ENCODE peak calls at places on chromosome 16, in four cellular contexts. O, H, M and V are unnamed samples.

GRCh38 chr16:46427340-46428107 is 193.7 kb downstream of the SHCBP1 start:
- DNase-seq in M (no peak), H (no peak), O (no peak), V (no peak)

GRCh38 chr16:67372664-67373063 is 20.6 kb downstream of the TPPP3 start:
- DNase-seq in O (peak; percentile 33), H (no peak), M (no peak), V (peak; percentile 12)

GRCh38 chr16:9128346-9129342 is 37.2 kb downstream of the HAPSTR1 start:
- DNase-seq in H (no peak), M (no peak), O (no peak), V (no peak)

GRCh38 chr16:12271006-12271405 is 294.5 kb downstream of the SNX29 start:
- DNase-seq in M (peak; percentile 52), O (peak; percentile 68), H (peak; percentile 31), V (peak; percentile 12)

GRCh38 chr16:6690741-6691140 is 641.9 kb upstream of the RBFOX1 start:
- DNase-seq in H (no peak), O (no peak), M (no peak), V (no peak)

GRCh38 chr16:53805747-53806146 is 101.8 kb downstream of the FTO start:
- DNase-seq in H (no peak), O (no peak), M (no peak), V (no peak)

GRCh38 chr16:87954826-87955225 is 3.6 kb downstream of the BANP start:
- DNase-seq in M (no peak), H (no peak), O (no peak), V (no peak)

GRCh38 chr16:81415757-81416156 is 28.9 kb upstream of the CMIP start:
- DNase-seq in O (no peak), H (no peak), M (no peak), V (no peak)

GRCh38 chr16:89099905-89100304 is 6.3 kb downstream of the ACSF3 start:
- DNase-seq in M (no peak), O (no peak), H (no peak), V (no peak)

GRCh38 chr16:4733747-4734062 is 366 bp downstream of the ANKS3 start:
- DNase-seq in H (no peak), O (no peak), M (no peak), V (no peak)

GRCh38 chr16:84885024-84885910 is 65.5 kb downstream of the CRISPLD2 start:
- DNase-seq in O (no peak), H (no peak), M (peak; percentile 41), V (no peak)

GRCh38 chr16:84825896-84826557 is 6.2 kb downstream of the CRISPLD2 start:
- DNase-seq in O (no peak), M (no peak), H (no peak), V (no peak)

GRCh38 chr16:28951410-28951943 is 740 bp downstream of the NFATC2IP start:
- DNase-seq in M (no peak), O (peak; percentile 62), H (no peak), V (no peak)

GRCh38 chr16:14490281-14490680 is 139.8 kb downstream of the PARN start:
- DNase-seq in O (peak; percentile 18), M (no peak), H (no peak), V (no peak)

GRCh38 chr16:2512920-2513404 is 790 bp upstream of the ATP6V0C start:
- DNase-seq in H (no peak), M (no peak), O (peak; percentile 47), V (no peak)

GRCh38 chr16:894136-894535 is 76.6 kb downstream of the LMF1 start:
- DNase-seq in M (no peak), O (no peak), H (no peak), V (no peak)

GRCh38 chr16:49600541-49600940 is 226.9 kb downstream of the C16orf78 start:
- DNase-seq in O (no peak), M (no peak), H (no peak), V (no peak)

GRCh38 chr16:67229906-67230808 is 3.2 kb downstream of the TMEM208 start:
- DNase-seq in H (no peak), O (no peak), M (no peak), V (no peak)

GRCh38 chr16:67199011-67199807 is at the start of gene ELMO3:
- DNase-seq in M (no peak), O (no peak), H (no peak), V (no peak)

GRCh38 chr16:13042291-13042690 is 140.9 kb downstream of the SHISA9 start:
- DNase-seq in M (no peak), H (no peak), O (no peak), V (no peak)

GRCh38 chr16:70561623-70562022 is 38.0 kb downstream of the SF3B3 start:
- DNase-seq in O (no peak), H (no peak), M (no peak), V (no peak)

GRCh38 chr16:12239226-12239625 is 262.7 kb downstream of the SNX29 start:
- DNase-seq in O (no peak), H (no peak), M (no peak), V (no peak)

GRCh38 chr16:86963600-86964575 is 353.3 kb downstream of the C16orf95 start:
- DNase-seq in M (no peak), H (no peak), O (no peak), V (no peak)

GRCh38 chr16:1134776-1135458 is 18.0 kb upstream of the CACNA1H start:
- DNase-seq in M (no peak), H (no peak), O (no peak), V (no peak)

GRCh38 chr16:11572301-11572995 is 14.3 kb downstream of the LITAF start:
- DNase-seq in H (no peak), O (no peak), M (no peak), V (no peak)

GRCh38 chr16:78252757-78253156 is 153.3 kb downstream of the WWOX start:
- DNase-seq in H (no peak), O (no peak), M (peak; percentile 79), V (no peak)

GRCh38 chr16:78256686-78257375 is 157.4 kb downstream of the WWOX start:
- DNase-seq in H (no peak), O (no peak), M (peak; percentile 37), V (no peak)

GRCh38 chr16:78257376-78257728 is 157.9 kb downstream of the WWOX start:
- DNase-seq in O (no peak), H (no peak), M (no peak), V (no peak)

GRCh38 chr16:78259883-78260282 is 160.4 kb downstream of the WWOX start:
- DNase-seq in H (no peak), O (no peak), M (no peak), V (no peak)

DNA sequence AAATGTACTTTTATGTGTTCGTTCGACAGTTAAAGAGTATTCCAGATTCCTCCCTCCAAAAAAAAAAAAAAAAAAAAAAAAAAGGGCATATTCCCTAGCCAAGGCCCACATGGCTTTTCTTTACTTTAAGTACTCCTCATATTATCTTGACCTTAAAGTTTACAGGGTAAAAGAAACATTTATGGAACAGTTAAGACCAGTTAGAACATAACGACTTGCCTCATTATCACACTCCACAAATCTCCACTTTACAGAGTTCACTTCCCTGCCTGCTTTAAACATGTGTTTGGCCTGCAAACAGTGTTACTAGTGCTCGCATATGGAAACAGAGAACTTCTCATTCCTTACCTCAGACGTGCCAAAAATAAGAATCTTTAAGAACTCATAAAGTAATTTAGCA is 159.2 kb downstream of the WWOX start:
- DNase-seq in H (no peak), M (no peak), O (no peak), V (no peak)
- TF ChIP-seq POLR2AphosphoS5 in H (no peak), M (no peak), O (no peak), V (no peak)

DNA sequence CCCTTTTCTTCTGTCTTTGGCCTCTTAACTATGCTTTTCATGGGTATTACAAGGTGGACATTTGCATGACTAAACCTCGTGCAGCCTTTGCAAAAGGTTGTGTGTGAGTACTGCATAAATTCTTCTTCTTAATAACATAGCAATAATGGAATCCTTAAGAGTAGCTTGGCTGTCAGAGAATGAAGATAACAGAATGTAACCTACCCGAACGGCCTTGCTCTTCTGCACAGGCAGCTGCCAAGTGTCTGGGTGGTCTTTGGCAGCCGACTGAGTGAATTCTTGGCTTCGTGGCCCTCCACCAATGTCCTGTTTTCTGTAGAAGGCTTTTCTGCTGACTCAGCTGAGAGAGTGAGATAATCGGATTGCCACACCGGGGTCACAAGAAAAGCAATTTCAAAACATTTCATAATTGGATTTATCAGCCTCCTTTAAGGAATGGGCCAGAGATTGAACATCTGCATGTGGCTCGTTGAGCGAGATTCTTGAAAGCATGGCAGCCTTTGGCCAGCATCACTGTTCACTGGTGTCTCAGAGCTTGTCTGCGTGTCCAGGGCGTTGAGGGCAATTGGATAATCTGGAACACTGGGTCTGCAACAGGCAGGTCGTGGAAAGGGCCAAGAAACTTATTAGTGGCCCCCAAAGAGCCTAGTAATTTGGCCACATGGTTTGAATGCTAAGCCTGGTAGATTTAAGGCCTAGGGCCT is 13.5 kb downstream of the IRF8 start:
- DNase-seq in O (no peak), M (no peak), H (no peak), V (no peak)
- TF ChIP-seq MAX in O (no peak), M (no peak), H (no peak), V (no peak)

DNA sequence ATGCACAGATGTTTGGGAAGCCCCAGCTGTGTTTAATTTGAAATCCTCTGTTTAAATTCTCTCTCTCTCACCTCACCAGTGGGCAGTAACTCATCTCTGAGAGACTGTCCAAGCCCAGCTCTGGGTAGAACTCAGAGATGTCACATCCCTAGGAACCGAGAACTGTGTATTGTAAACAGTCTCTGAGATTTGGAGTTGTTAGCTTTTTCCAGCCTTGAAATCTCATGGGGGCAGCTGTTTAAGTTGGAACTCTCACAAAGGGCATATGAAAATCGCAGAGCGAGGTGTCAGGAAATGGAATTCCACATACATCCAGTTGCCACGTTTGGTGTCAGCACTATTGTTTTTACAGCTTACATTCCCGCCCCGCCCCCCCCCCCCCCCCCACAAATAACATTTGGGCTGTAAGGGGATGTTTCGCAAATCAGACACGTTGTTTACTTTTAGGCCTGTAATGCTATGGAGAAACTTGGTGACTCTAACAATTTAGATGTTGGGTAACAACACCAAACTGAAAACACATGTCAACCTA is 34.3 kb downstream of the VPS35L start:
- DNase-seq in H (no peak), M (peak; percentile 21), O (no peak), V (no peak)
- TF ChIP-seq SRF in H (no peak), M (no peak), O (no peak), V (no peak)

DNA sequence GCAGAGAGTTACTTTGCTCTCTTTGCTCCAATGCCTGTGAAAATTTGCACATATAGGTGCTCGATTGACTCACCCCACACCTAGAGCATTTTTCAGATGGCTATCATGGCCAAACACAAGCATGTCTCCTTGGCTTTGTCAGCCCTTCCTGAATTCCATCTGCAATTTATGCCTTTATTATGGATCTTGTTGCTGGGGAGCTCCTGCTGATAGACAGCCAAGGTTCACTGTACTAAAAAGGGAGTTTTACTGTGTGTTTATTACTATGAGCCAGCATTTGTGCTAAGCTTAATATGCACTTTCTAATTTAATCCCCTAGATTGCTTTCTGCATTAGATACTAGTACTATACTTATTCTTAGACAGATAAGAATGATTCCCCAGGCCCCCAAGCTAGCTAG is 93.3 kb downstream of the TOX3 start:
- DNase-seq in H (no peak), M (no peak), O (no peak), V (no peak)
- TF ChIP-seq POLR2AphosphoS5 in H (no peak), M (no peak), O (no peak), V (no peak)